ENCODE peak calls at places on chromosome 18, in four cellular contexts. Z is transverse colon, N is HepG2, D is A549. J is an unnamed sample.

GRCh38 chr18:26003391-26003790 is 87.0 kb downstream of the SS18 start:
- DNase-seq in D (no peak), Z (no peak), N (no peak), J (no peak)

GRCh38 chr18:53639696-53640095 is 584.8 kb downstream of the MBD2 start:
- DNase-seq in Z (no peak), N (no peak), D (no peak), J (no peak)

GRCh38 chr18:23232331-23232730 is 97.0 kb downstream of the CABLES1 start:
- DNase-seq in D (no peak), N (no peak), Z (no peak), J (no peak)

GRCh38 chr18:38575648-38576047 is 1010.0 kb upstream of the CELF4 start:
- DNase-seq in Z (no peak), N (no peak), D (no peak), J (no peak)

GRCh38 chr18:56307771-56308170 is 330.6 kb downstream of the TXNL1 start:
- DNase-seq in D (no peak), N (no peak), Z (no peak), J (no peak)

GRCh38 chr18:49560277-49561126 is 1.4 kb upstream of the LIPG start:
- DNase-seq in N (no peak), D (no peak), Z (peak; percentile 56), J (no peak)

GRCh38 chr18:26746284-26747130 is 119.0 kb downstream of the AQP4 start:
- DNase-seq in Z (no peak), D (peak; percentile 58), N (peak; percentile 10), J (no peak)

GRCh38 chr18:8450013-8450412 is 159.2 kb upstream of the RAB12 start:
- DNase-seq in D (peak; percentile 17), N (no peak), Z (no peak), J (no peak)

GRCh38 chr18:69617888-69618287 is 217.2 kb downstream of the DOK6 start:
- DNase-seq in D (no peak), Z (no peak), N (no peak), J (no peak)

GRCh38 chr18:50405582-50406271 is 30.9 kb downstream of the SKA1 start:
- DNase-seq in D (no peak), N (no peak), Z (no peak), J (no peak)

GRCh38 chr18:46950064-46950656 is 32.8 kb downstream of the KATNAL2 start:
- DNase-seq in Z (no peak), D (peak; percentile 9), N (peak; percentile 30), J (no peak)

DNA sequence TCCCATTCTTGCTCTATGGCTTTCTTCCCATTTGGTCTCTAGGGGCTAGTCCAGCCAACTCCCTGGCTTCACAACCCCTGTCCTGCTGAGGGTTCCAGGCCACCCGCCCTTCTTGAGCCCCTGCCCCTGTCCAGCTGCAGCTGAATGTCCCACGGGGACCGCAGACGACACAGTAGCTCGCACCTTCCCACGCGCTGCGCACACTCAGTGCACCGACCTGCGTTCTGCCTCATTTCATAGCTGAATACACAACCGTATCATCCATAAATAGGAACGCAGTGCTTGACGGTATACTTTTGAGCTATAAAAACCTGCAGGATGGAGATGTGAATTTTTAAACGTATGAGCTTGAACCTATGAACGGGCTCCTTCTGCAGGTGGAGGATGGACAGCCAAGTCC is 660.4 kb upstream of the SALL3 start:
- DNase-seq in Z (no peak), N (no peak), D (no peak), J (no peak)
- TF ChIP-seq EP300 in Z (no peak), N (no peak), D (no peak), J (no peak)

GRCh38 chr18:45275367-45276113 is 339.7 kb upstream of the SLC14A2 start:
- DNase-seq in Z (no peak), D (peak; percentile 11), N (peak; percentile 5), J (no peak)

GRCh38 chr18:45277870-45278269 is 337.4 kb upstream of the SLC14A2 start:
- DNase-seq in Z (peak; percentile 14), D (no peak), N (no peak), J (no peak)

GRCh38 chr18:45280486-45281263 is 334.6 kb upstream of the SLC14A2 start:
- DNase-seq in D (no peak), N (no peak), Z (no peak), J (no peak)

GRCh38 chr18:45274026-45274425 is 341.2 kb upstream of the SLC14A2 start:
- DNase-seq in N (no peak), Z (no peak), D (no peak), J (no peak)

GRCh38 chr18:45276878-45277277 is 338.4 kb upstream of the SLC14A2 start:
- DNase-seq in Z (no peak), D (no peak), N (no peak), J (no peak)
- TF ChIP-seq EP300 in Z (no peak), D (no peak), N (no peak), J (no peak)

GRCh38 chr18:28802546-28802945 is 625.6 kb upstream of the CDH2 start:
- DNase-seq in Z (no peak), D (no peak), N (no peak), J (no peak)
- TF ChIP-seq EP300 in Z (no peak), D (no peak), N (no peak), J (no peak)

DNA sequence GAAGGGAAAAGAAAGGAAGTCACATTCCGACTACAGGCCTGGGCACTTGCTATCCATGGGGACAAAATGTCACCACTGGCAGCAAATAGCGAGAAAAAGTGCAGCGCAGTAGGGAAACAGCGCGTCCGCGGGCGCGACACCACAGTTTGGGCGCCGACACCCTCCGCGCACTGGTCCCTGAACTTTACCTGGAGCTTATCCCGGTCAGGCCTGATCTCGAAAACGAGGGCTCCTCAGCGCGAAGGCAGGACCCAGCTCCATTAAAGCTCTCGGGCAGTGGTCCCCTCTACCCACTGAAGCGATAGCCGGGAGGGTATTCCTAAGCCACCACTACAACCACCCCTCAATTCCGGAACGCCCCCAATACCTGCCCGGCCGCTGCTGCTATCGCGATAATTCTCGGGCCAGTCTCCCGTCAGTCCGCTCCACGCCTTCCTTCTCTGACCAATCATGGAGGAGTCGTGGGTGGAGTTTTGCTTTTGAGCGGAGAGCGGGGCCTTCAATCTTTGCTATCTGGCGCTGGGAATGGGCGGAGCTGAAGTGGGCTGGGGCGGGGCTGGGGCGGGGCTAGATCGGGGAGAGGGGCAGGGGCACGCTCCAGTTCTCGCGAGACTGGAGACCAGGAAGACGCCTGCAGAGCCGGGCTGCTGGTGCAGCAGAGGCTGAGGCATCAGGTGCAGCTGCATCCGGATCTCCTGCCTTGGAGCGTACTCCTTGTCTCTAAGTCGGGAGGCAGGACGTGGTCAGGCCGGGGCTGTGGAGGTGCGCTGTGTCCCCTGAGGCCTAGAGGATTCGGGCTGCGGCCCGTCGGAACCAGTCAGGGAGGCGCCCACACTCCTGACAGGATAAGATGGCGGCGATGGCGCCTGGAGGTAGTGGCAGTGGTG is at the start of the genes PIGN and RELCH:
- DNase-seq in N (peak; percentile 98), D (peak; percentile 96), Z (peak; percentile 96), J (peak; percentile 96)
- TF ChIP-seq EP300 in N (no peak), D (no peak), Z (no peak), J (no peak)

GRCh38 chr18:51753365-51754057 is 556.0 kb upstream of the MEX3C start:
- DNase-seq in N (no peak), D (no peak), Z (no peak), J (no peak)
- TF ChIP-seq EP300 in N (no peak), D (no peak), Z (no peak), J (no peak)

GRCh38 chr18:5107990-5108389 is 89.1 kb downstream of the AKAIN1 start:
- DNase-seq in Z (no peak), D (no peak), N (no peak), J (no peak)
- TF ChIP-seq EP300 in Z (no peak), D (no peak), N (no peak), J (no peak)

GRCh38 chr18:68041327-68041726 is 524.8 kb upstream of the DSEL start:
- DNase-seq in Z (no peak), N (no peak), D (no peak), J (no peak)
- TF ChIP-seq EP300 in Z (no peak), N (no peak), D (no peak), J (no peak)

GRCh38 chr18:6057604-6058003 is 162.3 kb upstream of the TMEM200C start:
- DNase-seq in D (no peak), Z (no peak), N (no peak), J (no peak)

GRCh38 chr18:6058941-6059340 is 163.6 kb upstream of the TMEM200C start:
- DNase-seq in D (no peak), Z (no peak), N (peak; percentile 9), J (no peak)

GRCh38 chr18:6056171-6056932 is 161.0 kb upstream of the TMEM200C start:
- DNase-seq in Z (no peak), D (no peak), N (peak; percentile 57), J (no peak)

GRCh38 chr18:6060149-6060548 is 164.8 kb upstream of the TMEM200C start:
- DNase-seq in Z (no peak), N (no peak), D (no peak), J (no peak)

DNA sequence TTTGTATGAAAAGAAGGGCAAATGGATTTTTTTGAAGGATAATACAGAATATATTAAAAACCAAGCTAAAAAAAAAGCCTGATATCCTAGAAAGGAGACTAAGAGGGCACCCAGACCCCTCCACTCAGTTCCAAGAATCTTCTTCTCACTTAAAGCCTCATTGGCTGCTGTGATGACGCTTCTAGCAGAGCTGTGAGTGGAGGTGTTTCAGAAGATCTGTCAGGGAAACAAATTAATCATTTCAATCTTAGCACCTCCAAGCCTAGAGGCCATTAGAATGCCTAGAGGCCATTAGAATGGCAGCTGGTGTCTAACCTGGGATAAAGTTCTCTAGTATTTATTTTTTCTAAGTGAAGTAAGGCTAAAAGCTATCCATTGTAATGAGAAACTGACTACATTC is 164.2 kb upstream of the TMEM200C start:
- DNase-seq in N (no peak), D (no peak), Z (no peak), J (no peak)
- TF ChIP-seq EP300 in N (no peak), D (no peak), Z (no peak), J (no peak)